ENCODE peak calls at places on chromosomes 16 and 17, in ten cellular contexts. B is occipital lobe; M is activated naive CD8-positive, alpha-beta T cell treated with anti-CD3 and anti-CD28 coated beads, Interleukin-2, amount 10 ng/mL, durations not matched to agents 7 days and 5 days; C is T follicular helper cell; L is activated CD8-positive, alpha-beta T cell treated with anti-CD3 and anti-CD28 coated beads for 36 hours; K is GM04504; R is body of pancreas; E is activated CD4-positive, alpha-beta T cell treated with anti-CD3 and anti-CD28 coated beads, Interleukin-2, amount 50 U/mL, for 24 hours; P is astrocyte; Z is choroid plexus epithelial cell. Y is an unnamed sample.
A peak's percentile ranks its signal among the peaks of the same experiment; 100 is the strongest.

GRCh38 chr17:57010495-57010894 is 32.6 kb downstream of the SCPEP1 start:
- DNase-seq in M (no peak), B (no peak), R (no peak), P (no peak), Z (no peak), C (no peak), L (no peak), K (no peak), E (no peak), Y (no peak)

GRCh38 chr16:11530171-11530940 is 56.4 kb downstream of the LITAF start:
- DNase-seq in K (no peak), Z (no peak), R (no peak), B (no peak), M (no peak), P (no peak), C (no peak), E (no peak), L (no peak), Y (no peak)

GRCh38 chr16:22206847-22207714 is 1.0 kb downstream of the EEF2K start:
- DNase-seq in E (peak; percentile 42), C (no peak), M (peak; percentile 63), R (peak; percentile 88), P (peak; percentile 68), K (no peak), B (peak; percentile 57), Z (peak; percentile 42), L (peak; percentile 97), Y (peak; percentile 32)

GRCh38 chr17:81094744-81095607 is 60.0 kb downstream of the BAIAP2 start:
- DNase-seq in M (peak; percentile 81), L (peak; percentile 97), R (peak; percentile 77), C (peak; percentile 82), Z (peak; percentile 99), P (peak; percentile 100), K (peak; percentile 100), B (peak; percentile 92), E (peak; percentile 71), Y (peak; percentile 98)

GRCh38 chr17:64384253-64385186 is 6.1 kb downstream of the PECAM1 start:
- DNase-seq in M (peak; percentile 12), L (peak; percentile 64), K (no peak), R (no peak), E (no peak), Z (no peak), B (no peak), C (no peak), P (peak; percentile 90), Y (no peak)

GRCh38 chr17:77363821-77364361 is 223.1 kb downstream of the SEC14L1 start:
- DNase-seq in R (peak; percentile 56), M (peak; percentile 44), B (no peak), E (no peak), C (no peak), P (peak; percentile 67), K (no peak), L (peak; percentile 70), Z (no peak), Y (no peak)

GRCh38 chr16:28495098-28495793 is 803 bp downstream of the APOBR start:
- DNase-seq in R (no peak), B (no peak), L (peak; percentile 20), P (no peak), E (no peak), M (peak; percentile 51), Z (no peak), K (no peak), C (no peak), Y (no peak)

GRCh38 chr17:40168262-40168832 is 8.9 kb upstream of the RAPGEFL1 start:
- DNase-seq in R (peak; percentile 72), L (peak; percentile 50), C (peak; percentile 16), B (no peak), E (no peak), P (peak; percentile 62), M (no peak), K (peak; percentile 36), Z (peak; percentile 89), Y (peak; percentile 16)

GRCh38 chr16:31110106-31111034 is 2.2 kb downstream of the BCKDK start:
- DNase-seq in C (no peak), K (no peak), L (no peak), P (no peak), E (no peak), B (no peak), R (no peak), M (no peak), Z (no peak), Y (no peak)

GRCh38 chr17:49842846-49843245 is 5.0 kb downstream of the TAC4 start:
- DNase-seq in L (no peak), K (no peak), B (no peak), C (no peak), R (no peak), E (no peak), Z (no peak), P (no peak), M (no peak), Y (no peak)

GRCh38 chr17:61106354-61106753 is 293.3 kb upstream of the TBX2 start:
- DNase-seq in L (no peak), E (no peak), P (no peak), K (no peak), M (no peak), C (no peak), R (no peak), Z (no peak), B (no peak), Y (no peak)

GRCh38 chr16:3998793-3999478 is 117.3 kb downstream of the ADCY9 start:
- DNase-seq in R (no peak), Z (peak; percentile 68), B (no peak), E (no peak), P (peak; percentile 73), C (no peak), K (peak; percentile 71), M (no peak), L (no peak), Y (no peak)

GRCh38 chr16:4116328-4117249 is at the start of gene ADCY9:
- DNase-seq in C (peak; percentile 62), M (peak; percentile 91), Z (peak; percentile 70), L (peak; percentile 70), R (peak; percentile 81), E (peak; percentile 47), B (peak; percentile 45), P (peak; percentile 71), K (no peak), Y (peak; percentile 66)

GRCh38 chr17:78973792-78974520 is 5.8 kb downstream of the LGALS3BP start:
- DNase-seq in E (no peak), M (no peak), B (no peak), Z (no peak), K (no peak), P (no peak), C (no peak), R (no peak), L (no peak), Y (no peak)

GRCh38 chr16:3988824-3989223 is 108.3 kb upstream of the CREBBP start:
- DNase-seq in B (no peak), E (no peak), P (no peak), M (no peak), C (no peak), L (no peak), R (peak; percentile 25), K (no peak), Z (no peak), Y (no peak)

GRCh38 chr16:19168173-19169080 is at the start of gene SYT17:
- DNase-seq in C (no peak), L (no peak), M (no peak), K (no peak), Z (no peak), E (no peak), B (no peak), P (no peak), R (no peak), Y (no peak)

GRCh38 chr16:51888534-51888933 is 658.4 kb downstream of the TOX3 start:
- DNase-seq in P (no peak), E (no peak), Z (peak; percentile 20), C (no peak), L (no peak), K (no peak), R (no peak), M (no peak), B (no peak), Y (no peak)